ENCODE peak calls at places on chromosomes 2 and 18, in eight cellular contexts. L is adrenal gland; C is fibroblast of lung; F is CD4-positive, alpha-beta T cell; V is neural progenitor cell; O is mammary epithelial cell; K is fibroblast of mammary gland; Z is AG10803. U is an unnamed sample.

GRCh38 chr2:228853151-228853550 is 417.9 kb downstream of the PID1 start:
- DNase-seq in L (no peak), C (no peak), F (no peak), V (no peak), O (no peak), K (no peak), Z (no peak), U (no peak)

GRCh38 chr2:215401896-215402379 is 33.9 kb downstream of the FN1 start:
- DNase-seq in L (no peak), C (peak; percentile 98), F (no peak), V (no peak), O (peak; percentile 81), K (peak; percentile 89), Z (peak; percentile 96), U (no peak)

GRCh38 chr2:182542501-182543258 is 115.8 kb upstream of the PDE1A start:
- DNase-seq in L (no peak), C (peak; percentile 44), F (no peak), V (no peak), O (no peak), K (peak; percentile 55), Z (no peak), U (no peak)

GRCh38 chr2:9655441-9656269 is 24.9 kb upstream of the YWHAQ start:
- DNase-seq in L (no peak), C (peak; percentile 94), F (peak; percentile 21), V (no peak), O (peak; percentile 92), K (peak; percentile 45), Z (peak; percentile 84), U (no peak)

GRCh38 chr2:121155502-121156056 is 129.4 kb downstream of the TFCP2L1 start:
- DNase-seq in L (no peak), C (no peak), F (no peak), V (no peak), O (no peak), K (no peak), Z (no peak), U (peak; percentile 50)

GRCh38 chr18:63518178-63519012 is 23.8 kb upstream of the SERPINB12 start:
- DNase-seq in L (peak; percentile 76), C (peak; percentile 48), F (peak; percentile 6), V (peak; percentile 92), O (peak; percentile 64), K (peak; percentile 78), Z (peak; percentile 71), U (peak; percentile 69)

GRCh38 chr18:54873884-54874255 is 45.6 kb downstream of the RAB27B start:
- DNase-seq in L (no peak), C (no peak), F (no peak), V (no peak), O (peak; percentile 5), K (no peak), Z (no peak), U (peak; percentile 44)

GRCh38 chr2:106996136-106996769 is 110.3 kb upstream of the ST6GAL2 start:
- DNase-seq in L (no peak), C (no peak), F (no peak), V (no peak), O (no peak), K (no peak), Z (no peak), U (no peak)

GRCh38 chr18:3441290-3441689 is 8.7 kb upstream of the TGIF1 start:
- DNase-seq in L (peak; percentile 65), C (no peak), F (no peak), V (peak; percentile 51), O (no peak), K (no peak), Z (peak; percentile 41), U (peak; percentile 53)

GRCh38 chr2:33437297-33437696 is 39.2 kb upstream of the RASGRP3 start:
- DNase-seq in L (no peak), C (peak; percentile 99), F (no peak), V (no peak), O (peak; percentile 68), K (peak; percentile 98), Z (peak; percentile 98), U (no peak)

GRCh38 chr2:88874063-88874657 is 182.7 kb downstream of the RPIA start:
- DNase-seq in L (peak; percentile 67), C (peak; percentile 40), F (no peak), V (peak; percentile 20), O (peak; percentile 32), K (peak; percentile 68), Z (peak; percentile 53), U (peak; percentile 60)

GRCh38 chr18:76592981-76593381 is 97.9 kb upstream of the ZNF516 start:
- DNase-seq in L (no peak), C (no peak), F (no peak), V (peak; percentile 15), O (no peak), K (no peak), Z (no peak), U (no peak)

GRCh38 chr18:33372442-33372841 is 68.1 kb downstream of the CCDC178 start:
- DNase-seq in L (no peak), C (peak; percentile 17), F (no peak), V (no peak), O (no peak), K (no peak), Z (no peak), U (no peak)

GRCh38 chr2:238091426-238092060 is 8.6 kb upstream of the ESPNL start:
- DNase-seq in L (no peak), C (no peak), F (no peak), V (no peak), O (no peak), K (no peak), Z (no peak), U (no peak)

GRCh38 chr2:120219766-120220165 is 3.4 kb downstream of the TMEM185B start:
- DNase-seq in L (no peak), C (no peak), F (no peak), V (no peak), O (no peak), K (no peak), Z (no peak), U (no peak)

GRCh38 chr2:60306231-60306861 is 247.1 kb downstream of the BCL11A start:
- DNase-seq in L (peak; percentile 14), C (no peak), F (no peak), V (no peak), O (peak; percentile 59), K (no peak), Z (no peak), U (no peak)

GRCh38 chr2:12856934-12857660 is 140.4 kb downstream of the TRIB2 start:
- DNase-seq in L (no peak), C (peak; percentile 95), F (peak; percentile 11), V (no peak), O (peak; percentile 69), K (peak; percentile 59), Z (peak; percentile 89), U (no peak)

DNA sequence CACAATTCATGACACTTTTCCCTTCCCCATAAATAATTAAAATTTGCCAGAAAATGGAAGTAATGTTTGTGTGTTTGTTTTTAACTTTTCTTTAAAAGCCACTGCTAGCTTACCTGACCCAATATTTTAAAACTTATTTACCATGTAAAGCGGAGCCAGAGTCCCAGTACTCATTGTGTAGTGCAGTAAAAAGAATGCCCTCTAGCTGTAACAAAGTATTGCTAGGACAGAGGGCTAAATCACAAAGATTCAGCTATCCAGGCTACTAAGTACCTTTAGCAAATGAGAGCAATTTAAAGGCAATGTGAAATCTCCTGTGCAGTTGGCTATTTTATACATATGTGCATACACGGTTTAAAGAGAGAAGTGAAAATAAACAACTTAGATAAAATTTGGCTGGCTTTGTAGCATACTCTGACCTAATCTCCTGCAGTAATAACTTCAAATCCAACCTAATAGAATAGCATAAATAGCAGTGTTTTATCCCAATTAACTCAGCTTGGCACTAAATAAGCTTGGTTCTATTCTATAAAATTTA is 997.4 kb upstream of the PIK3C3 start:
- DNase-seq in L (no peak), C (no peak), F (no peak), V (peak; percentile 9), O (no peak), K (no peak), Z (no peak), U (no peak)
- TF ChIP-seq CTCF in L (no peak), C (no peak), F (no peak), V (peak; percentile 25), O (no peak), K (no peak), Z (no peak), U (no peak)

DNA sequence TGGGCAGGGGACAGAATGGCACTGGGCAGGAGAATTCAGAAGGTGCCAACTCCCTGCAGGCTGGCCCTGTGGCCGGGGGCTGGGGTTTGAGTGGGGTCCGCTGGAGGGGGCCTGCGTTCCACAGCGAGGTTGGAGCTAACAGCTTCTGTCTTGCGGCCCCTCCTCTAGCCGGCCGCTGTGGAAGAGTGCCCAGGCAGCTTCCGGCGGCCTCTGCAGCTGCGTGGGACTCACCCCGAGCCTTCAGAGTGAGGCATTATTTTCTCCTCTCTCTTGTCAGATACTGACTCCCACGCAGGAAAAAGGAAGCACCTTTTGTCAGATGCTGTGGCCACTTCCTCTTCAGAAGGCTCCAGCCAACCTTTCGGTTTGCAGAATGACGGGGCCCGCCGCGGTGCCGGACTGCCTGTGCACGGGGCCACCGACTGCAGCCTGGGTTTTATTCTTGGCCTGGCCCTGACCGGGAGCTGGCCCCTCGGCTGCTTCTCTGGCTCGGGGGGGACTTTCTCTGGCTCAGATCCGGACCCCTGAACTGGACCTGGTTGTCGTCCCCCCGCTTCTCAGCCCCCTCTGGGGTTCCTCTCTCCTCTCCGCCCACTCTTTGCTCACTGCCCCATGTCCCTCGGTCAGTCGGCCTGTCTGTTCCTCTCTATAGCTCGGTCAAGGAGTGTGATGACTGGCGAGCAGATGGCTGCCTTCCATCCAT is 40.1 kb downstream of the ARHGAP25 start:
- DNase-seq in L (peak; percentile 70), C (peak; percentile 13), F (peak; percentile 47), V (no peak), O (no peak), K (peak; percentile 21), Z (no peak), U (no peak)
- TF ChIP-seq CTCF in L (no peak), C (no peak), F (no peak), V (no peak), O (no peak), K (no peak), Z (no peak), U (no peak)

GRCh38 chr2:46118656-46119338 is 178.4 kb upstream of the EPAS1 start:
- DNase-seq in L (no peak), C (peak; percentile 56), F (no peak), V (no peak), O (no peak), K (no peak), Z (peak; percentile 42), U (no peak)
- TF ChIP-seq CTCF in L (no peak), C (no peak), F (no peak), V (no peak), O (no peak), K (no peak), Z (no peak), U (no peak)

GRCh38 chr2:43020296-43020695 is 206.1 kb downstream of the ZFP36L2 start:
- DNase-seq in L (no peak), C (no peak), F (no peak), V (no peak), O (no peak), K (no peak), Z (no peak), U (no peak)

GRCh38 chr2:43018179-43019024 is 208.0 kb downstream of the ZFP36L2 start:
- DNase-seq in L (peak; percentile 97), C (peak; percentile 58), F (no peak), V (no peak), O (peak; percentile 52), K (peak; percentile 91), Z (peak; percentile 94), U (peak; percentile 69)

GRCh38 chr2:43020990-43021677 is 205.3 kb downstream of the ZFP36L2 start:
- DNase-seq in L (no peak), C (peak; percentile 9), F (no peak), V (no peak), O (peak; percentile 72), K (no peak), Z (no peak), U (no peak)

GRCh38 chr2:43019025-43019367 is 207.4 kb downstream of the ZFP36L2 start:
- DNase-seq in L (no peak), C (no peak), F (no peak), V (no peak), O (no peak), K (no peak), Z (no peak), U (no peak)

GRCh38 chr2:43019536-43020183 is 206.7 kb downstream of the ZFP36L2 start:
- DNase-seq in L (no peak), C (no peak), F (no peak), V (no peak), O (no peak), K (no peak), Z (no peak), U (no peak)
- TF ChIP-seq CTCF in L (no peak), C (no peak), F (no peak), V (no peak), O (no peak), K (no peak), Z (no peak), U (no peak)